ENCODE peak calls at places on chromosomes 13 and 19, in six cellular contexts. O is IMR-90, W is A549, K is K562, M is HepG2, G is GM12878. C is an unnamed sample.

GRCh38 chr13:34591801-34592454 is 350.1 kb upstream of the NBEA start:
- DNase-seq in G (no peak), M (no peak), K (no peak), W (no peak), O (no peak), C (no peak)

GRCh38 chr19:40403262-40403984 is 9.8 kb downstream of the PRX start:
- DNase-seq in G (peak), W (peak), O (peak), K (peak), M (peak), C (peak)

GRCh38 chr19:18772620-18773587 is 18.2 kb downstream of the COMP start:
- DNase-seq in K (no peak), G (no peak), W (no peak), M (no peak), O (no peak), C (no peak)

GRCh38 chr13:42364613-42365000 is 92.7 kb downstream of the AKAP11 start:
- DNase-seq in M (no peak), W (peak), K (no peak), G (no peak), O (no peak), C (no peak)

GRCh38 chr19:5131031-5131865 is 162.3 kb downstream of the KDM4B start:
- DNase-seq in M (no peak), K (no peak), G (peak), W (no peak), O (no peak), C (no peak)

GRCh38 chr13:34357435-34358232 is 539.7 kb downstream of the RFC3 start:
- DNase-seq in K (no peak), G (no peak), M (no peak), O (peak), W (peak), C (no peak)

GRCh38 chr13:106819413-106820180 is 251.7 kb upstream of the ARGLU1 start:
- DNase-seq in K (no peak), W (no peak), O (no peak), G (no peak), M (no peak), C (no peak)

GRCh38 chr19:46416077-46416709 is 2.8 kb upstream of the CCDC8 start:
- DNase-seq in O (peak), W (peak), M (peak), G (no peak), K (peak), C (peak)

GRCh38 chr13:44912617-44913016 is 76.7 kb downstream of the NUFIP1 start:
- DNase-seq in W (no peak), M (no peak), G (no peak), O (no peak), K (no peak), C (no peak)

GRCh38 chr13:112776971-112777370 is 87.1 kb downstream of the ATP11A start:
- DNase-seq in W (no peak), G (no peak), K (no peak), M (no peak), O (no peak), C (no peak)

GRCh38 chr19:45094707-45095106 is 1.7 kb downstream of the PPP1R37 start:
- DNase-seq in W (no peak), M (no peak), O (no peak), G (no peak), K (no peak), C (no peak)

GRCh38 chr19:35295792-35296462 is 4.0 kb downstream of the MAG start:
- DNase-seq in K (peak), G (no peak), O (no peak), W (no peak), M (no peak), C (no peak)

GRCh38 chr19:43534811-43535761 is 2.1 kb downstream of the ZNF575 start:
- DNase-seq in W (peak), M (peak), O (peak), K (peak), G (no peak), C (peak)

GRCh38 chr13:49046534-49046933 is 70.8 kb downstream of the FNDC3A start:
- DNase-seq in K (no peak), M (no peak), W (no peak), G (no peak), O (peak), C (no peak)

DNA sequence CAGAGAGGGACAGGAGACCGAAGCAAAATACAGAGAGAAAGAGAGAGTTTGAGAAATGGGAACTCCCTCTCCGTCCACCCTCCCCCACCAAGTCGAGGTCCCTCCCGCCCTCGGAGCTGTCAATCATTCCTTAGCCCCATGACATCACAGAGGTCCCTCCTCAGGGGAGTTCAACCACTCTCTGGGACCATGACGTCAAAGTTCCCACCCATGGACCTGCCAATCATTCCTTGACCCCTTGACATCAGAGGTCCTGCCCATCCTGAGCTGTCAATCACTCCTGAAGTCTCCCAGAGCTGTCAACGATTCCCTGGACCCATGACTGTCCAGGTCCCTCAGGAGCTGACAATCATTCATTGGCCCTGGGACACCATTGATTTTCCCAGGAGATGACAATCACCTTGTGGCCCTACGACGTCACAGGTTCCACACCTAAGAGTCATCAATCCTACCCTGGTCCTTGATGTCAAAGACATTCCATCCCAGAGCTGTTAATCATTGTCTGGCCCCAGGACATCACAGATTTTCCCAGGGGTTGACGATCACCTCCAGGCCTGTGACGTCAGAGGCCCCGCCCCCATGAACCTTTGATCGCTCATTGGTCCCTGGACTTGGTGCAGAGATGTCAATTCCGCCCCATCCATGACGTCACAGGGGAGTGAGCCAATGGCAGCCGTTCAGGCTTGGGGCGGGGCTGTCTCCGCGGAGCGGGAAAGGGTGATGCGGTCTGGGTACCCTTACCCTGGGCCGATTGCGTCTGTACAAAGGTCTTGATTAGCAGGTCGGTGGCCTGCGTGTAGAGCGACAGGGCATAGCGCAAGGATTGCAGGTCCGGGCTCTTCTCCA is 61.7 kb downstream of the COLGALT1 start:
- DNase-seq in W (peak), G (no peak), M (peak), K (peak), O (peak), C (peak)
- TF ChIP-seq BHLHE40 in W (no peak), G (no peak), M (no peak), K (no peak), O (no peak), C (no peak)

GRCh38 chr13:51803422-51804294 is at the start of gene DHRS12:
- DNase-seq in O (peak), K (peak), G (peak), M (peak), W (peak), C (peak)

GRCh38 chr13:51800456-51800855 is 3.5 kb downstream of the DHRS12 start:
- DNase-seq in K (no peak), G (no peak), W (no peak), O (no peak), M (no peak), C (no peak)

GRCh38 chr13:51803018-51803417 is 945 bp downstream of the DHRS12 start:
- DNase-seq in K (no peak), W (no peak), O (no peak), G (no peak), M (no peak), C (no peak)

GRCh38 chr13:51802601-51803000 is 1.4 kb downstream of the DHRS12 start:
- DNase-seq in G (no peak), W (no peak), M (no peak), O (no peak), K (no peak), C (no peak)

DNA sequence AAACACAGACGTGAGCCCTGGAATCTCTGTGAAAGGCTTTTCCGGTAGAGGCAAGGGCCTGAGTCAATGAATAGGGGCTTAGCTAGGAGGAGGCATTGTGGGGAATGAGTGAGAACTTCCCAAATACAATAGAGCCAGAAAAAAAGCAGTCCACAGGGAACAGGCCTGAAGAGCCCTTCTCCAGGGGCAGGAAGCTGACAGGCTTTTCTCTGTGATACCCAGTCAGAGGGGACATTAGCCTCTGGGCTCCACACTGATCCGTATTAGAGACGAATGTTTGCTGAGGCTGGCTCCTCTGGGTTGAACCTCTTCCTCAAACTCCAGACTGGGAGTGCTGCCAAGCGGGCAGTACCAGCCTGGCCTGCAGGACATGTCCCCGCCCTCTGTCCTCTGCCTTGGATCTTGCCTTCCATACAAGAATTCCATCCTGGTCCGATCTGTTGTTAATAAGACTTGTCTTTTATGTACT is 2.3 kb downstream of the DHRS12 start:
- DNase-seq in M (no peak), W (peak), K (no peak), G (no peak), O (no peak), C (no peak)
- TF ChIP-seq BHLHE40 in M (no peak), W (no peak), K (no peak), G (no peak), O (no peak), C (no peak)

GRCh38 chr13:40087021-40088002 is 431.9 kb downstream of the COG6 start:
- DNase-seq in O (no peak), M (peak), G (no peak), K (no peak), W (no peak), C (no peak)
- TF ChIP-seq BHLHE40 in O (no peak), M (no peak), G (no peak), K (no peak), W (no peak), C (no peak)

GRCh38 chr19:3175761-3176714 is 2.5 kb upstream of the S1PR4 start:
- DNase-seq in W (peak), K (no peak), O (peak), G (peak), M (no peak), C (no peak)

GRCh38 chr19:3179739-3180293 is 1.2 kb downstream of the S1PR4 start:
- DNase-seq in O (no peak), G (no peak), K (no peak), M (no peak), W (no peak), C (no peak)

GRCh38 chr19:3178377-3178972 is at the start of gene S1PR4:
- DNase-seq in K (no peak), W (no peak), M (no peak), G (no peak), O (no peak), C (no peak)

GRCh38 chr19:3178973-3179738 is 587 bp downstream of the S1PR4 start:
- DNase-seq in G (no peak), M (no peak), K (no peak), O (no peak), W (no peak), C (no peak)

GRCh38 chr19:3176715-3177501 is 1.7 kb upstream of the S1PR4 start:
- DNase-seq in G (no peak), O (peak), W (peak), K (peak), M (no peak), C (no peak)
- TF ChIP-seq BHLHE40 in G (no peak), O (no peak), W (no peak), K (no peak), M (no peak), C (no peak)

GRCh38 chr13:63838366-63839110 is 2422.9 kb upstream of the PCDH20 start:
- DNase-seq in O (no peak), W (no peak), K (no peak), G (no peak), M (no peak), C (no peak)
- TF ChIP-seq BHLHE40 in O (no peak), W (no peak), K (no peak), G (no peak), M (no peak), C (no peak)

GRCh38 chr19:21626091-21626490 is 120.7 kb downstream of the ZNF429 start:
- DNase-seq in G (no peak), O (no peak), M (no peak), K (no peak), W (no peak), C (no peak)
- TF ChIP-seq BHLHE40 in G (no peak), O (no peak), M (no peak), K (no peak), W (no peak), C (no peak)

DNA sequence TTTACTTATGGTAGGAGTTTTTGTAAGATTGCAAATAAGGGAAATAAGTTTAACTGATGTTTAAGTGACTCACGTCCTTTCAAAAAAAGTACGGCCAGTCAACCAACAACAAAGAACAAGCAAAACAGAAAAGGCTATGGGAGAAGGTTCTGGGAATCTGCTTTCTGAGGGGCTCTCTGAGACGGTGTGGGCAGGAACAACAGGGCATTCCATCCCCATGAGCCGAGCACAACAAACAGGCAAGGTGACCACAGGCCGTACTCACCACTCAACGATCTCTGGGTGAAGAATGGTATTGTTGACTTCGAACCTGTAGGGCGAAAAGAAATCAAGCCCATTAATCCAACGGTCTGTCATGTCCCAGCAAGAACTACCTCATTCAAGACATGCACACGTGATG is 43.8 kb downstream of the PEPD start:
- DNase-seq in K (no peak), G (no peak), M (no peak), W (no peak), O (peak), C (no peak)
- TF ChIP-seq BHLHE40 in K (no peak), G (no peak), M (no peak), W (no peak), O (no peak), C (no peak)

GRCh38 chr19:3984584-3984907 is 717 bp downstream of the EEF2 start:
- DNase-seq in G (no peak), O (no peak), M (no peak), K (no peak), W (no peak), C (no peak)
- TF ChIP-seq BHLHE40 in G (no peak), O (no peak), M (no peak), K (no peak), W (no peak), C (no peak)